ENCODE peak calls at places on chromosomes 11 and 22, in six cellular contexts. Q is cardiac fibroblast, S is endothelial cell, M is nephron progenitor cell, Z is lower leg skin, O is smooth muscle cell of the brain vasculature. T is an unnamed sample.
A peak's percentile ranks its signal among the peaks of the same experiment; 100 is the strongest.

GRCh38 chr11:88179141-88179540 is 3.9 kb upstream of the RAB38 start:
- DNase-seq in M (no peak), S (no peak), O (no peak), Z (no peak), Q (no peak), T (no peak)

GRCh38 chr11:62858201-62858600 is 18.8 kb upstream of the WDR74 start:
- DNase-seq in Z (no peak), S (no peak), Q (no peak), O (no peak), M (no peak), T (no peak)

GRCh38 chr11:15101072-15101701 is 13.5 kb upstream of the INSC start:
- DNase-seq in Z (no peak), Q (peak; percentile 81), O (peak; percentile 26), S (peak; percentile 72), M (peak; percentile 73), T (peak; percentile 53)

GRCh38 chr11:9565822-9566560 is 7.5 kb upstream of the WEE1 start:
- DNase-seq in O (peak; percentile 96), Q (peak; percentile 99), S (no peak), M (no peak), Z (no peak), T (no peak)

GRCh38 chr22:20568502-20569058 is 61.2 kb downstream of the MED15 start:
- DNase-seq in M (no peak), S (no peak), Z (no peak), O (no peak), Q (no peak), T (no peak)

GRCh38 chr11:128594246-128594645 is 6.9 kb upstream of the ETS1 start:
- DNase-seq in M (no peak), O (no peak), S (no peak), Z (no peak), Q (no peak), T (no peak)

GRCh38 chr11:15969701-15970329 is 386.5 kb downstream of the SOX6 start:
- DNase-seq in Q (peak; percentile 92), M (no peak), Z (no peak), O (peak; percentile 26), S (no peak), T (no peak)

GRCh38 chr11:72831521-72832300 is 17.5 kb downstream of the ATG16L2 start:
- DNase-seq in Q (peak; percentile 85), O (no peak), S (peak; percentile 86), Z (peak; percentile 95), M (peak; percentile 85), T (peak; percentile 82)

GRCh38 chr11:34395916-34396555 is 38.2 kb upstream of the ABTB2 start:
- DNase-seq in O (no peak), M (no peak), S (no peak), Q (no peak), Z (no peak), T (no peak)

GRCh38 chr11:21927628-21928027 is 265.3 kb upstream of the ANO5 start:
- DNase-seq in Q (no peak), O (no peak), Z (no peak), S (no peak), M (no peak), T (no peak)

GRCh38 chr11:132839226-132839625 is 693.1 kb downstream of the OPCML start:
- DNase-seq in M (no peak), O (no peak), Z (no peak), S (no peak), Q (no peak), T (no peak)

GRCh38 chr22:49999063-49999900 is 13.3 kb downstream of the IL17REL start:
- DNase-seq in M (peak; percentile 81), Q (peak; percentile 32), O (no peak), Z (peak; percentile 65), S (peak; percentile 65), T (no peak)

GRCh38 chr11:62652156-62653006 is 721 bp downstream of the INTS5 start:
- DNase-seq in S (no peak), M (no peak), O (no peak), Z (no peak), Q (no peak), T (no peak)

T was measured in NCI-H1105.